ENCODE peak calls at places on chromosomes 13 and 19, in nine cellular contexts. One of them, this sample, is unnamed.

GRCh38 chr13:110907951-110908898 is 6.6 kb downstream of the ANKRD10 start:
- DNase-seq in lung: no peak
- DNase-seq in mesendoderm: peak
- DNase-seq in CD4-positive, alpha-beta memory T cell: no peak
- DNase-seq in lower lobe of right lung: no peak
- DNase-seq in IMR-90: peak
- DNase-seq in coronary artery: no peak
- DNase-seq in SJSA1: peak
- DNase-seq in cardiac fibroblast: peak
- DNase-seq in this sample: peak

GRCh38 chr19:2613507-2614295 is 88.8 kb downstream of the GNG7 start:
- DNase-seq in lung: no peak
- DNase-seq in mesendoderm: peak
- DNase-seq in CD4-positive, alpha-beta memory T cell: peak
- DNase-seq in lower lobe of right lung: peak
- DNase-seq in IMR-90: peak
- DNase-seq in coronary artery: peak
- DNase-seq in SJSA1: no peak
- DNase-seq in cardiac fibroblast: peak
- DNase-seq in this sample: peak

GRCh38 chr19:55316646-55317045 is 8.5 kb downstream of the TMEM150B start:
- DNase-seq in lung: no peak
- DNase-seq in mesendoderm: no peak
- DNase-seq in CD4-positive, alpha-beta memory T cell: no peak
- DNase-seq in lower lobe of right lung: no peak
- DNase-seq in IMR-90: no peak
- DNase-seq in coronary artery: no peak
- DNase-seq in SJSA1: no peak
- DNase-seq in cardiac fibroblast: no peak
- DNase-seq in this sample: no peak

GRCh38 chr19:2064788-2065524 is 13.9 kb upstream of the MKNK2 start:
- DNase-seq in lung: no peak
- DNase-seq in mesendoderm: no peak
- DNase-seq in CD4-positive, alpha-beta memory T cell: no peak
- DNase-seq in lower lobe of right lung: no peak
- DNase-seq in IMR-90: no peak
- DNase-seq in coronary artery: peak
- DNase-seq in SJSA1: no peak
- DNase-seq in cardiac fibroblast: no peak
- DNase-seq in this sample: peak

GRCh38 chr19:40596608-40597328 is 4.4 kb upstream of the LTBP4 start:
- DNase-seq in lung: peak
- DNase-seq in mesendoderm: no peak
- DNase-seq in CD4-positive, alpha-beta memory T cell: no peak
- DNase-seq in lower lobe of right lung: peak
- DNase-seq in IMR-90: peak
- DNase-seq in coronary artery: peak
- DNase-seq in SJSA1: no peak
- DNase-seq in cardiac fibroblast: peak
- DNase-seq in this sample: no peak

GRCh38 chr13:79682164-79682563 is 201.2 kb downstream of the NDFIP2 start:
- DNase-seq in lung: no peak
- DNase-seq in mesendoderm: no peak
- DNase-seq in CD4-positive, alpha-beta memory T cell: no peak
- DNase-seq in lower lobe of right lung: no peak
- DNase-seq in IMR-90: no peak
- DNase-seq in coronary artery: no peak
- DNase-seq in SJSA1: no peak
- DNase-seq in cardiac fibroblast: no peak
- DNase-seq in this sample: no peak

GRCh38 chr19:51086153-51086850 is 3.6 kb upstream of the KLK14 start:
- DNase-seq in lung: no peak
- DNase-seq in mesendoderm: no peak
- DNase-seq in CD4-positive, alpha-beta memory T cell: no peak
- DNase-seq in lower lobe of right lung: no peak
- DNase-seq in IMR-90: no peak
- DNase-seq in coronary artery: no peak
- DNase-seq in SJSA1: no peak
- DNase-seq in cardiac fibroblast: no peak
- DNase-seq in this sample: no peak

GRCh38 chr13:68099616-68100015 is 869.5 kb upstream of the PCDH9 start:
- DNase-seq in lung: no peak
- DNase-seq in mesendoderm: peak
- DNase-seq in CD4-positive, alpha-beta memory T cell: no peak
- DNase-seq in lower lobe of right lung: no peak
- DNase-seq in IMR-90: peak
- DNase-seq in coronary artery: no peak
- DNase-seq in SJSA1: no peak
- DNase-seq in cardiac fibroblast: peak
- DNase-seq in this sample: no peak

GRCh38 chr19:58440556-58440955 is 603 bp upstream of the ZNF132 start:
- DNase-seq in lung: no peak
- DNase-seq in mesendoderm: no peak
- DNase-seq in CD4-positive, alpha-beta memory T cell: peak
- DNase-seq in lower lobe of right lung: no peak
- DNase-seq in IMR-90: no peak
- DNase-seq in coronary artery: no peak
- DNase-seq in SJSA1: no peak
- DNase-seq in cardiac fibroblast: no peak
- DNase-seq in this sample: no peak
- H3K4me3 ChIP-seq in lung: peak
- H3K4me3 ChIP-seq in mesendoderm: peak
- H3K4me3 ChIP-seq in CD4-positive, alpha-beta memory T cell: peak
- H3K4me3 ChIP-seq in lower lobe of right lung: peak
- H3K4me3 ChIP-seq in IMR-90: peak
- H3K4me3 ChIP-seq in coronary artery: peak
- H3K4me3 ChIP-seq in SJSA1: peak
- H3K4me3 ChIP-seq in cardiac fibroblast: peak
- H3K4me3 ChIP-seq in this sample: peak

DNA sequence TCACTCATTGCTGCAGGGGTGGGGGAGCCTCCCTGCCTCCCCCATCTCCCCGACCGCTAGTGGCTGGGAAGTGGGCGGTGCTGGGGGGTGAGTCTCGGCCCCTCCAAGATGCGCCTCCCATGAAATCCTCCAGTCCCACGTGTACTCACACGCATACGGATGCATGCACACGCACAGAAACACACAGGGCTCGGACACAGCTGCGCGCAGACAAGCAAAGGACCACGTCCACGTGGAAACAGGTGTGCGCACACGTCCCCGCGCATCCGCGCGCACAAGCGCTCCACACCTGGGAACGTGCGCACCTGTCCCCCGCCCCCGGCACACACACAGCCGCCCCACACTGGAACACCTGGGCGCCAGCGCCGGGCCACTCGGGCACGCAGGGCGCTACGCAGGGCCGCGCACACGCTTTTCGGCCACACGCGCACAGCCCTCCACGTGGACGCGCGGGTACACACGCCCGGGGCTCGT is 680 bp downstream of the MATK start:
- DNase-seq in lung: no peak
- DNase-seq in mesendoderm: no peak
- DNase-seq in CD4-positive, alpha-beta memory T cell: no peak
- DNase-seq in lower lobe of right lung: no peak
- DNase-seq in IMR-90: no peak
- DNase-seq in coronary artery: no peak
- DNase-seq in SJSA1: no peak
- DNase-seq in cardiac fibroblast: no peak
- DNase-seq in this sample: no peak
- H3K4me3 ChIP-seq in lung: peak
- H3K4me3 ChIP-seq in mesendoderm: no peak
- H3K4me3 ChIP-seq in CD4-positive, alpha-beta memory T cell: peak
- H3K4me3 ChIP-seq in lower lobe of right lung: peak
- H3K4me3 ChIP-seq in IMR-90: no peak
- H3K4me3 ChIP-seq in coronary artery: peak
- H3K4me3 ChIP-seq in SJSA1: no peak
- H3K4me3 ChIP-seq in cardiac fibroblast: no peak
- H3K4me3 ChIP-seq in this sample: no peak

GRCh38 chr13:74105871-74106270 is 28.3 kb downstream of the KLF12 start:
- DNase-seq in lung: no peak
- DNase-seq in mesendoderm: no peak
- DNase-seq in CD4-positive, alpha-beta memory T cell: no peak
- DNase-seq in lower lobe of right lung: no peak
- DNase-seq in IMR-90: no peak
- DNase-seq in coronary artery: no peak
- DNase-seq in SJSA1: no peak
- DNase-seq in cardiac fibroblast: no peak
- DNase-seq in this sample: no peak

GRCh38 chr13:74110053-74110452 is 24.2 kb downstream of the KLF12 start:
- DNase-seq in lung: no peak
- DNase-seq in mesendoderm: no peak
- DNase-seq in CD4-positive, alpha-beta memory T cell: no peak
- DNase-seq in lower lobe of right lung: no peak
- DNase-seq in IMR-90: no peak
- DNase-seq in coronary artery: no peak
- DNase-seq in SJSA1: no peak
- DNase-seq in cardiac fibroblast: no peak
- DNase-seq in this sample: no peak

GRCh38 chr13:74103970-74104555 is 30.1 kb downstream of the KLF12 start:
- DNase-seq in lung: no peak
- DNase-seq in mesendoderm: no peak
- DNase-seq in CD4-positive, alpha-beta memory T cell: no peak
- DNase-seq in lower lobe of right lung: no peak
- DNase-seq in IMR-90: no peak
- DNase-seq in coronary artery: no peak
- DNase-seq in SJSA1: no peak
- DNase-seq in cardiac fibroblast: no peak
- DNase-seq in this sample: no peak

GRCh38 chr13:74104661-74105275 is 29.4 kb downstream of the KLF12 start:
- DNase-seq in lung: no peak
- DNase-seq in mesendoderm: no peak
- DNase-seq in CD4-positive, alpha-beta memory T cell: no peak
- DNase-seq in lower lobe of right lung: no peak
- DNase-seq in IMR-90: no peak
- DNase-seq in coronary artery: no peak
- DNase-seq in SJSA1: no peak
- DNase-seq in cardiac fibroblast: no peak
- DNase-seq in this sample: no peak

DNA sequence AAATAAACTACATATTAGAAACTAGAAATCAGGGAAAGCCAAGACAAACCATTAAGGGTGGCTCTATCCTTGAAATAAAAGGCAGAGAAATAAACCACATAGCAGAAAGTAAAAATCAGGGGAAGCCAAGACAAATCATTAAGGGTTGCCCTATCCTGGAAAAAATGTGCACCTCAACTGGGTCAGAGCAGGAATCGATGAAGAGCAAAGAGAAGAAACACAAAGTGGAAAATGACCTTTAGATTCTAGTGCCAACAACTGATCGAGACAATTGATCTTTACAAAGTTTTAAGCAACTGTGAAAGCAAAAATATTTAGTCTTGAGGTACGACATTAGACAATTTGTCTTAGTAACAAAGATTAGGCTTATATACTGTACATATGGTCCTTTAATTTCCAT is 26.6 kb downstream of the KLF12 start:
- DNase-seq in lung: no peak
- DNase-seq in mesendoderm: no peak
- DNase-seq in CD4-positive, alpha-beta memory T cell: no peak
- DNase-seq in lower lobe of right lung: no peak
- DNase-seq in IMR-90: no peak
- DNase-seq in coronary artery: no peak
- DNase-seq in SJSA1: no peak
- DNase-seq in cardiac fibroblast: no peak
- DNase-seq in this sample: no peak
- H3K4me3 ChIP-seq in lung: no peak
- H3K4me3 ChIP-seq in mesendoderm: no peak
- H3K4me3 ChIP-seq in CD4-positive, alpha-beta memory T cell: no peak
- H3K4me3 ChIP-seq in lower lobe of right lung: no peak
- H3K4me3 ChIP-seq in IMR-90: no peak
- H3K4me3 ChIP-seq in coronary artery: no peak
- H3K4me3 ChIP-seq in SJSA1: no peak
- H3K4me3 ChIP-seq in cardiac fibroblast: no peak
- H3K4me3 ChIP-seq in this sample: no peak

GRCh38 chr13:113882266-113882627 is 18.4 kb upstream of the GAS6 start:
- DNase-seq in lung: no peak
- DNase-seq in mesendoderm: no peak
- DNase-seq in CD4-positive, alpha-beta memory T cell: no peak
- DNase-seq in lower lobe of right lung: peak
- DNase-seq in IMR-90: no peak
- DNase-seq in coronary artery: no peak
- DNase-seq in SJSA1: no peak
- DNase-seq in cardiac fibroblast: no peak
- DNase-seq in this sample: no peak

GRCh38 chr13:113881614-113882265 is 17.9 kb upstream of the GAS6 start:
- DNase-seq in lung: no peak
- DNase-seq in mesendoderm: no peak
- DNase-seq in CD4-positive, alpha-beta memory T cell: no peak
- DNase-seq in lower lobe of right lung: no peak
- DNase-seq in IMR-90: no peak
- DNase-seq in coronary artery: no peak
- DNase-seq in SJSA1: no peak
- DNase-seq in cardiac fibroblast: no peak
- DNase-seq in this sample: no peak

GRCh38 chr13:113882716-113883115 is 18.8 kb upstream of the GAS6 start:
- DNase-seq in lung: no peak
- DNase-seq in mesendoderm: no peak
- DNase-seq in CD4-positive, alpha-beta memory T cell: no peak
- DNase-seq in lower lobe of right lung: no peak
- DNase-seq in IMR-90: no peak
- DNase-seq in coronary artery: no peak
- DNase-seq in SJSA1: no peak
- DNase-seq in cardiac fibroblast: no peak
- DNase-seq in this sample: no peak

GRCh38 chr13:113879506-113880360 is 15.9 kb upstream of the GAS6 start:
- DNase-seq in lung: no peak
- DNase-seq in mesendoderm: no peak
- DNase-seq in CD4-positive, alpha-beta memory T cell: no peak
- DNase-seq in lower lobe of right lung: no peak
- DNase-seq in IMR-90: no peak
- DNase-seq in coronary artery: no peak
- DNase-seq in SJSA1: no peak
- DNase-seq in cardiac fibroblast: no peak
- DNase-seq in this sample: no peak

DNA sequence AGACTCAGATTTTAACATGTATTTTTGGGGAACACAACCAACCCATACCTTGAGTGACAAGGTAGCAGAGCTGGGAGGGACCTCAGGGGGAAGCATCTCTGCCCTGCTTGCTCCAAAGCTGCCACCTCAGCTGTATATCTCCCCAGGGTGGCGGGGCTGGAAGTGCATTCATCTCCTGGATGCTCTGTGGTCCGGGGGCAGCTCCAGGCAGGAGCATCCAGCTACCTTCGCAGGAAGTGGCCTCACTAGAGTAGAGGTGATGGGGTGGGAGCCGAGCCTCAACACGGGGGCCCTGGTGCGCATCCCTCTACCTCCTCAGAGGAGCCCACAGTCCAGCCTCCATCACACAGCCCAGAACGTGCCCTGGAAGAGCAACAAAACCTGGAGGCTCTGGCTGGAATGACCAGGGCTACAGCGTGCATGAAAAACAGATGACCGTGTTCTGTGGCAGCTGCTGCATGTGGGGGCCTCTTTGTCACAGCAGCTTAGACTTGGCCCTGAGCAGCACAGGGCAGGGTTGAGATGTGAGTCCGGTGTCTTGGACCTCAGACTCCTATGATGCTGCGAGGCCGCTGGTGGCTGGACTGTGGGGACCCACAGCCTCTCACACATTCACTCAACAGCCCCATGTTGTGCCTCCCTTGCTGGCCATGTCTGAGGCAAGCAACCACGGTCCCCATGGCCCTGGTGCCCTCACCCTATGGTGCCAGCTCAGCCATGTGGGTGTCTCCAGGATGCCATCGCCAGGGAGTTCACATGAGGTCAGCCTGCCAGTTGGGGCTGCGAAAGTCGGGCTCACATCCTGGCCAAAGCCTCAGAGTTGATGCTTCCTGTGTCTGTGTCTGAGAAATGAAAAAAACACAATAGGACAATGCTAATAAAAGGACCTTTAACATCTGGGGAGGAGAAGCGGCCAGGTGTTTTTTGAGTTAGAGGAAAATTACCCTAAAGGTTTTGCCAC is 17.1 kb upstream of the GAS6 start:
- DNase-seq in lung: no peak
- DNase-seq in mesendoderm: no peak
- DNase-seq in CD4-positive, alpha-beta memory T cell: no peak
- DNase-seq in lower lobe of right lung: no peak
- DNase-seq in IMR-90: no peak
- DNase-seq in coronary artery: no peak
- DNase-seq in SJSA1: no peak
- DNase-seq in cardiac fibroblast: peak
- DNase-seq in this sample: no peak
- H3K4me3 ChIP-seq in lung: no peak
- H3K4me3 ChIP-seq in mesendoderm: no peak
- H3K4me3 ChIP-seq in CD4-positive, alpha-beta memory T cell: no peak
- H3K4me3 ChIP-seq in lower lobe of right lung: no peak
- H3K4me3 ChIP-seq in IMR-90: no peak
- H3K4me3 ChIP-seq in coronary artery: no peak
- H3K4me3 ChIP-seq in SJSA1: no peak
- H3K4me3 ChIP-seq in cardiac fibroblast: no peak
- H3K4me3 ChIP-seq in this sample: no peak

This sample was measured in AG10803.